ENCODE peak calls at places on chromosomes 7 and 10, in four cellular contexts. C is AG04450, G is lower lobe of right lung, O is SK-N-SH. I is an unnamed sample.
A peak's percentile ranks its signal among the peaks of the same experiment; 100 is the strongest.

GRCh38 chr10:119502214-119502613 is 40.3 kb downstream of the RGS10 start:
- DNase-seq in C (no peak), O (no peak), G (no peak), I (no peak)

GRCh38 chr10:15374156-15374555 is 3.1 kb upstream of the FAM171A1 start:
- DNase-seq in C (no peak), O (no peak), G (no peak), I (no peak)

GRCh38 chr7:115274-115911 is 77.0 kb upstream of the FAM20C start:
- DNase-seq in G (no peak), O (no peak), C (no peak), I (peak; percentile 6)

GRCh38 chr10:129365767-129366400 is 101.2 kb upstream of the MGMT start:
- DNase-seq in G (no peak), C (no peak), O (peak; percentile 48), I (no peak)

GRCh38 chr7:22255342-22255741 is 101.6 kb downstream of the RAPGEF5 start:
- DNase-seq in O (no peak), G (no peak), C (no peak), I (no peak)

GRCh38 chr7:142338633-142339501 is 81.0 kb upstream of the PRSS58 start:
- DNase-seq in C (no peak), O (no peak), G (no peak), I (no peak)

GRCh38 chr10:96339383-96339782 is 19.4 kb downstream of the OPALIN start:
- DNase-seq in O (no peak), G (no peak), C (no peak), I (no peak)

GRCh38 chr7:539731-540411 is 20.2 kb upstream of the PDGFA start:
- DNase-seq in C (no peak), G (peak; percentile 72), O (no peak), I (no peak)

GRCh38 chr7:54112568-54112967 is 429.6 kb upstream of the VSTM2A start:
- DNase-seq in G (no peak), O (no peak), C (no peak), I (no peak)

GRCh38 chr7:101216860-101217387 is 457 bp downstream of the PLOD3 start:
- DNase-seq in C (no peak), G (no peak), O (no peak), I (no peak)

GRCh38 chr7:26461508-26461907 is 169.8 kb downstream of the SNX10 start:
- DNase-seq in O (no peak), C (no peak), G (no peak), I (no peak)

GRCh38 chr7:123757095-123757494 is 8.3 kb upstream of the WASL start:
- DNase-seq in G (no peak), O (no peak), C (no peak), I (no peak)

GRCh38 chr7:51229106-51229537 is 87.5 kb downstream of the COBL start:
- DNase-seq in G (no peak), O (no peak), C (no peak), I (no peak)

GRCh38 chr10:103975169-103975568 is 8.2 kb downstream of the SLK start:
- DNase-seq in C (no peak), G (no peak), O (no peak), I (no peak)

GRCh38 chr7:1530946-1531262 is 402 bp downstream of the MAFK start:
- DNase-seq in C (no peak), O (no peak), G (no peak), I (no peak)

GRCh38 chr7:82859106-82859850 is 303.4 kb downstream of the PCLO start:
- DNase-seq in G (no peak), O (no peak), C (no peak), I (peak; percentile 6)

GRCh38 chr10:79025113-79025832 is 43.5 kb upstream of the ZMIZ1 start:
- DNase-seq in C (no peak), O (peak; percentile 96), G (peak; percentile 39), I (no peak)

GRCh38 chr7:32043688-32044087 is 26.5 kb downstream of the PDE1C start:
- DNase-seq in C (peak; percentile 7), G (no peak), O (no peak), I (peak; percentile 93)

GRCh38 chr7:42096262-42096661 is 140.7 kb downstream of the GLI3 start:
- DNase-seq in G (no peak), C (no peak), O (no peak), I (no peak)

GRCh38 chr10:88104213-88104612 is 240.8 kb downstream of the PTEN start:
- DNase-seq in G (no peak), C (no peak), O (no peak), I (no peak)

GRCh38 chr7:50729962-50730361 is 52.7 kb downstream of the GRB10 start:
- DNase-seq in C (peak; percentile 10), G (no peak), O (no peak), I (no peak)

GRCh38 chr7:39181398-39181797 is 203.7 kb downstream of the POU6F2 start:
- DNase-seq in C (no peak), O (no peak), G (no peak), I (no peak)

GRCh38 chr10:51510231-51510630 is 189.2 kb downstream of the CSTF2T start:
- DNase-seq in G (no peak), C (no peak), O (no peak), I (no peak)

GRCh38 chr10:31030800-31031199 is 865 bp downstream of the ZNF438 start:
- DNase-seq in G (no peak), C (no peak), O (no peak), I (no peak)

GRCh38 chr10:62545667-62546066 is 171.5 kb downstream of the ZNF365 start:
- DNase-seq in G (no peak), C (no peak), O (no peak), I (no peak)

GRCh38 chr7:137642467-137642866 is 204.3 kb downstream of the DGKI start:
- DNase-seq in C (peak; percentile 6), G (no peak), O (no peak), I (no peak)

GRCh38 chr7:21844742-21845141 is 101.0 kb downstream of the CDCA7L start:
- DNase-seq in G (no peak), O (no peak), C (no peak), I (no peak)

GRCh38 chr10:89245802-89246201 is 5.8 kb downstream of the LIPA start:
- DNase-seq in C (no peak), G (no peak), O (no peak), I (no peak)

GRCh38 chr7:141864765-141865447 is 23.6 kb upstream of the PRSS37 start:
- DNase-seq in C (no peak), O (no peak), G (no peak), I (no peak)

GRCh38 chr10:28761084-28761875 is 84.0 kb downstream of the BAMBI start:
- DNase-seq in C (no peak), G (no peak), O (no peak), I (no peak)

GRCh38 chr7:99928994-99929729 is at the start of gene GJC3:
- DNase-seq in O (peak; percentile 85), C (no peak), G (peak; percentile 65), I (no peak)

GRCh38 chr7:158128572-158128971 is 459.1 kb downstream of the PTPRN2 start:
- DNase-seq in C (no peak), O (no peak), G (no peak), I (no peak)

GRCh38 chr10:36026656-36027390 is 384.7 kb upstream of the FZD8 start:
- DNase-seq in C (no peak), O (no peak), G (no peak), I (no peak)

GRCh38 chr7:23332881-23333612 is 33.9 kb downstream of the MALSU1 start:
- DNase-seq in C (no peak), O (peak; percentile 43), G (no peak), I (no peak)

GRCh38 chr10:110919349-110919931 is at the start of gene SHOC2:
- DNase-seq in O (peak; percentile 93), C (peak; percentile 20), G (peak; percentile 100), I (no peak)

GRCh38 chr10:90417056-90417455 is 440.8 kb downstream of the HTR7 start:
- DNase-seq in G (no peak), C (peak; percentile 69), O (no peak), I (peak; percentile 49)

GRCh38 chr7:150968698-150969482 is 9.2 kb downstream of the KCNH2 start:
- DNase-seq in O (no peak), G (no peak), C (no peak), I (no peak)

GRCh38 chr7:13945670-13946069 is 43.8 kb downstream of the ETV1 start:
- DNase-seq in G (no peak), O (peak; percentile 72), C (no peak), I (peak; percentile 40)

GRCh38 chr7:13949450-13949849 is 40.0 kb downstream of the ETV1 start:
- DNase-seq in G (no peak), C (no peak), O (peak; percentile 74), I (no peak)

GRCh38 chr7:13947535-13947934 is 41.9 kb downstream of the ETV1 start:
- DNase-seq in G (no peak), O (no peak), C (no peak), I (no peak)

GRCh38 chr7:13948019-13948781 is 41.3 kb downstream of the ETV1 start:
- DNase-seq in G (no peak), C (no peak), O (no peak), I (no peak)

GRCh38 chr7:13946181-13946580 is 43.3 kb downstream of the ETV1 start:
- DNase-seq in G (no peak), C (peak; percentile 29), O (no peak), I (peak; percentile 13)
- H3K4me3 ChIP-seq in G (no peak overlapping the region), C (no peak overlapping the region), O (peak overlapping the region; percentile 44), I (no peak overlapping the region)

DNA sequence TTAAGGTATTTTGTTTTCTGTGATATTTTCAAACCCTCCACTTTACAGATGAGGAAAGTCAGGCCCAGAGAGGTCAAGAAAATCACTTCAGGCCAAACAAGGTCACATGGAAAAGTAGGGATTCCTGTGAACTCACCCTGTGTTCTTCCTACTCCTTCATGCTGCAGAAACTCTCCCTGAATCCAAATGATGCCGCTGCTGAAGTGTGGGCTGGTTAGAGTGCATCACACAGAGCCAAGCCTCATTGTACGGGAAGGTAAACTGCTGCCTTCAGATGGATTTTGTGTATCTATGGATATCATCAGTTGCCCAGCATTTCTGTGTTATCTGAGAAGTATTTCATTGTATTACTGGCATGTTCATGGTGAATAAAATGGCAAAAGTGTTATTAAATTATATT is 75.4 kb downstream of the NRG3 start:
- DNase-seq in C (no peak), O (no peak), G (no peak), I (no peak)
- H3K4me3 ChIP-seq in C (no peak overlapping the region), O (no peak overlapping the region), G (no peak overlapping the region), I (no peak overlapping the region)

DNA sequence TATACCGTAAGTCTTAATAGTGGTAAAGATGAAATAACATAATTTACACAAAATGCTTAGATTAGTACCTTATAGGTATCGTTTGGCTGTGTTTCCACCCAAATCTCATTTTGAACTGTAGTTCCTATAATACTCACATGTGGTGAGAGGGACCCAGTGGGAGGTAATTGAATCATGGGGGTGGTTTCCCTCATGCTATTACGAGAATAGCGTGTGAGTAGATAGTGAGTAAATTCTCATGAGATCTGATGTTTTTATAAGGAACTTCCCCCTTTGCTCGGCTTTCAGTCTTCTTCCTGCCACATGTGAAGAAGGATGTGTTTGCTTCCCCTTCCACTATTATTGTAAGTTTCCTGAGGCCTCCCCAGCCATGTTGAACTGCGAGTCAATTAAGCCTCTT is 426.3 kb upstream of the POT1 start:
- DNase-seq in C (no peak), O (no peak), G (no peak), I (no peak)
- H3K4me3 ChIP-seq in C (no peak overlapping the region), O (no peak overlapping the region), G (no peak overlapping the region), I (no peak overlapping the region)

DNA sequence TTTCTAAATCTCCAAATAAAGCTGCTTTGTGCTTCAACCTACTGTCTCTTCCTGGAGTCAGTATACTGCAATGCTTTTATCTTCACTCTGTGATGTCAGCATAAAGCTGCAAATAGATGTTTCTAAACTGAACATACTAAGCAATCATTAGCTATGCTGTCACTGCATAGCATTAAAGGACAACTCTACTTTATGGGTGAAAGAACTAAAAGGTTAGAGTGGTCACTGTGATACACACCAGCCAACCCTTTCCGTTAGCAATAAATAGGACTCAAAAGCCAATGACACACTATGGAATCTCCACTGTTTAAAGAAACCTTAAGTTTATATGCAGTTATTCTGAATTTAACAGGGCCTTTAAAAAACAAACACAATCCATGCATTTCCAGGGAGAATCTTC is 1.8 kb downstream of the CCDC186 start:
- DNase-seq in C (no peak), O (no peak), G (no peak), I (no peak)
- H3K4me3 ChIP-seq in C (peak overlapping the region; percentile 36), O (peak overlapping the region; percentile 91), G (peak overlapping the region; percentile 71), I (peak overlapping the region; percentile 96)